ENCODE peak calls at places on chromosome 14, in five cellular contexts. One of them, this sample, is unnamed.

GRCh38 chr14:102140027-102140749 is 491 bp downstream of the WDR20 start:
- DNase-seq in tibial nerve: no peak
- DNase-seq in neural progenitor cell: peak; percentile 64
- DNase-seq in T-helper 1 cell: peak; percentile 7
- DNase-seq in epithelial cell of prostate: no peak
- DNase-seq in this sample: peak; percentile 47

GRCh38 chr14:51513281-51513680 is 138.4 kb upstream of the FRMD6 start:
- DNase-seq in tibial nerve: no peak
- DNase-seq in neural progenitor cell: no peak
- DNase-seq in T-helper 1 cell: no peak
- DNase-seq in epithelial cell of prostate: no peak
- DNase-seq in this sample: no peak

GRCh38 chr14:105029402-105029801 is 8.5 kb upstream of the CDCA4 start:
- DNase-seq in tibial nerve: no peak
- DNase-seq in neural progenitor cell: no peak
- DNase-seq in T-helper 1 cell: no peak
- DNase-seq in epithelial cell of prostate: no peak
- DNase-seq in this sample: no peak

GRCh38 chr14:106657460-106657859 is 1131.1 kb downstream of the TMEM121 start:
- DNase-seq in neural progenitor cell: no peak
- DNase-seq in epithelial cell of prostate: no peak
- DNase-seq in tibial nerve: no peak
- DNase-seq in T-helper 1 cell: no peak
- DNase-seq in this sample: no peak

GRCh38 chr14:36194645-36195044 is 18.1 kb upstream of the PTCSC3 start:
- DNase-seq in neural progenitor cell: no peak
- DNase-seq in T-helper 1 cell: no peak
- DNase-seq in tibial nerve: no peak
- DNase-seq in epithelial cell of prostate: no peak
- DNase-seq in this sample: no peak

GRCh38 chr14:52067873-52068740 is 752 bp downstream of the NID2 start:
- DNase-seq in epithelial cell of prostate: no peak
- DNase-seq in neural progenitor cell: peak; percentile 65
- DNase-seq in tibial nerve: no peak
- DNase-seq in T-helper 1 cell: no peak
- DNase-seq in this sample: no peak

GRCh38 chr14:101116065-101116464 is 212.5 kb upstream of the RTL1 start:
- DNase-seq in neural progenitor cell: no peak
- DNase-seq in T-helper 1 cell: no peak
- DNase-seq in tibial nerve: no peak
- DNase-seq in epithelial cell of prostate: no peak
- DNase-seq in this sample: no peak

GRCh38 chr14:58107947-58108552 is 44.0 kb downstream of the ARMH4 start:
- DNase-seq in epithelial cell of prostate: no peak
- DNase-seq in T-helper 1 cell: no peak
- DNase-seq in tibial nerve: no peak
- DNase-seq in neural progenitor cell: peak; percentile 64
- DNase-seq in this sample: peak; percentile 48

GRCh38 chr14:57865066-57865449 is 834 bp downstream of the SLC35F4 start:
- DNase-seq in T-helper 1 cell: no peak
- DNase-seq in epithelial cell of prostate: no peak
- DNase-seq in neural progenitor cell: no peak
- DNase-seq in tibial nerve: no peak
- DNase-seq in this sample: no peak

GRCh38 chr14:58690801-58691516 is 53.2 kb downstream of the DACT1 start:
- DNase-seq in tibial nerve: no peak
- DNase-seq in epithelial cell of prostate: no peak
- DNase-seq in T-helper 1 cell: no peak
- DNase-seq in neural progenitor cell: no peak
- DNase-seq in this sample: no peak

GRCh38 chr14:42628591-42628990 is 1021.9 kb downstream of the LRFN5 start:
- DNase-seq in epithelial cell of prostate: no peak
- DNase-seq in T-helper 1 cell: no peak
- DNase-seq in neural progenitor cell: no peak
- DNase-seq in tibial nerve: no peak
- DNase-seq in this sample: no peak